ENCODE peak calls at places on chromosomes 4 and X, in seven cellular contexts. One of them, this sample, is unnamed.

GRCh38 chrX:125444659-125445058 is 125.0 kb downstream of the TEX13C start:
- DNase-seq in psoas muscle: no peak
- DNase-seq in IMR-90: no peak
- DNase-seq in right lobe of liver: no peak
- DNase-seq in GM23338: no peak
- DNase-seq in fibroblast of pulmonary artery: no peak
- DNase-seq in Panc1: no peak
- DNase-seq in this sample: no peak

GRCh38 chr4:123853651-123854050 is 457.1 kb downstream of the SPRY1 start:
- DNase-seq in psoas muscle: no peak
- DNase-seq in IMR-90: no peak
- DNase-seq in right lobe of liver: no peak
- DNase-seq in GM23338: no peak
- DNase-seq in fibroblast of pulmonary artery: no peak
- DNase-seq in Panc1: no peak
- DNase-seq in this sample: no peak

GRCh38 chrX:114798902-114799301 is 215.0 kb downstream of the HTR2C start:
- DNase-seq in psoas muscle: no peak
- DNase-seq in IMR-90: no peak
- DNase-seq in right lobe of liver: no peak
- DNase-seq in GM23338: no peak
- DNase-seq in fibroblast of pulmonary artery: no peak
- DNase-seq in Panc1: no peak
- DNase-seq in this sample: no peak

GRCh38 chr4:71026086-71026485 is 32.6 kb downstream of the DCK start:
- DNase-seq in psoas muscle: no peak
- DNase-seq in IMR-90: peak
- DNase-seq in right lobe of liver: no peak
- DNase-seq in GM23338: no peak
- DNase-seq in fibroblast of pulmonary artery: peak
- DNase-seq in Panc1: no peak
- DNase-seq in this sample: no peak

GRCh38 chr4:158051401-158052235 is 121.2 kb downstream of the GASK1B start:
- DNase-seq in psoas muscle: peak
- DNase-seq in IMR-90: peak
- DNase-seq in right lobe of liver: no peak
- DNase-seq in GM23338: no peak
- DNase-seq in fibroblast of pulmonary artery: peak
- DNase-seq in Panc1: no peak
- DNase-seq in this sample: no peak

GRCh38 chrX:104112326-104112951 is at the start of gene ZCCHC18:
- DNase-seq in psoas muscle: peak
- DNase-seq in IMR-90: peak
- DNase-seq in right lobe of liver: peak
- DNase-seq in GM23338: peak
- DNase-seq in fibroblast of pulmonary artery: peak
- DNase-seq in Panc1: no peak
- DNase-seq in this sample: no peak

GRCh38 chr4:128661529-128661928 is 148.0 kb upstream of the JADE1 start:
- DNase-seq in psoas muscle: no peak
- DNase-seq in IMR-90: no peak
- DNase-seq in right lobe of liver: no peak
- DNase-seq in GM23338: peak
- DNase-seq in fibroblast of pulmonary artery: no peak
- DNase-seq in Panc1: no peak
- DNase-seq in this sample: no peak

GRCh38 chrX:69088171-69088938 is 76.9 kb downstream of the PJA1 start:
- DNase-seq in psoas muscle: no peak
- DNase-seq in IMR-90: peak
- DNase-seq in right lobe of liver: no peak
- DNase-seq in GM23338: no peak
- DNase-seq in fibroblast of pulmonary artery: no peak
- DNase-seq in Panc1: no peak
- DNase-seq in this sample: no peak

GRCh38 chrX:104670051-104670450 is 104.1 kb downstream of the IL1RAPL2 start:
- DNase-seq in psoas muscle: no peak
- DNase-seq in IMR-90: no peak
- DNase-seq in right lobe of liver: peak
- DNase-seq in GM23338: no peak
- DNase-seq in fibroblast of pulmonary artery: no peak
- DNase-seq in Panc1: no peak
- DNase-seq in this sample: no peak

GRCh38 chr4:76354517-76355473 is 48.3 kb downstream of the STBD1 start:
- DNase-seq in psoas muscle: no peak
- DNase-seq in IMR-90: no peak
- DNase-seq in right lobe of liver: no peak
- DNase-seq in GM23338: no peak
- DNase-seq in fibroblast of pulmonary artery: peak
- DNase-seq in Panc1: no peak
- DNase-seq in this sample: peak
- H3K4me3 ChIP-seq in psoas muscle: no peak
- H3K4me3 ChIP-seq in IMR-90: no peak
- H3K4me3 ChIP-seq in right lobe of liver: no peak
- H3K4me3 ChIP-seq in GM23338: no peak
- H3K4me3 ChIP-seq in fibroblast of pulmonary artery: no peak
- H3K4me3 ChIP-seq in Panc1: no peak
- H3K4me3 ChIP-seq in this sample: no peak

GRCh38 chrX:48831909-48832291 is 3.5 kb downstream of the PCSK1N start:
- DNase-seq in psoas muscle: no peak
- DNase-seq in IMR-90: no peak
- DNase-seq in right lobe of liver: no peak
- DNase-seq in GM23338: peak
- DNase-seq in fibroblast of pulmonary artery: no peak
- DNase-seq in Panc1: no peak
- DNase-seq in this sample: no peak

GRCh38 chrX:48835524-48836329 is at the start of gene PCSK1N:
- DNase-seq in psoas muscle: no peak
- DNase-seq in IMR-90: no peak
- DNase-seq in right lobe of liver: no peak
- DNase-seq in GM23338: peak
- DNase-seq in fibroblast of pulmonary artery: no peak
- DNase-seq in Panc1: no peak
- DNase-seq in this sample: no peak

GRCh38 chrX:48831136-48831908 is 4.1 kb downstream of the PCSK1N start:
- DNase-seq in psoas muscle: no peak
- DNase-seq in IMR-90: no peak
- DNase-seq in right lobe of liver: no peak
- DNase-seq in GM23338: peak
- DNase-seq in fibroblast of pulmonary artery: no peak
- DNase-seq in Panc1: no peak
- DNase-seq in this sample: no peak

GRCh38 chrX:48834383-48834709 is 1.1 kb downstream of the PCSK1N start:
- DNase-seq in psoas muscle: no peak
- DNase-seq in IMR-90: no peak
- DNase-seq in right lobe of liver: no peak
- DNase-seq in GM23338: no peak
- DNase-seq in fibroblast of pulmonary artery: no peak
- DNase-seq in Panc1: no peak
- DNase-seq in this sample: no peak

DNA sequence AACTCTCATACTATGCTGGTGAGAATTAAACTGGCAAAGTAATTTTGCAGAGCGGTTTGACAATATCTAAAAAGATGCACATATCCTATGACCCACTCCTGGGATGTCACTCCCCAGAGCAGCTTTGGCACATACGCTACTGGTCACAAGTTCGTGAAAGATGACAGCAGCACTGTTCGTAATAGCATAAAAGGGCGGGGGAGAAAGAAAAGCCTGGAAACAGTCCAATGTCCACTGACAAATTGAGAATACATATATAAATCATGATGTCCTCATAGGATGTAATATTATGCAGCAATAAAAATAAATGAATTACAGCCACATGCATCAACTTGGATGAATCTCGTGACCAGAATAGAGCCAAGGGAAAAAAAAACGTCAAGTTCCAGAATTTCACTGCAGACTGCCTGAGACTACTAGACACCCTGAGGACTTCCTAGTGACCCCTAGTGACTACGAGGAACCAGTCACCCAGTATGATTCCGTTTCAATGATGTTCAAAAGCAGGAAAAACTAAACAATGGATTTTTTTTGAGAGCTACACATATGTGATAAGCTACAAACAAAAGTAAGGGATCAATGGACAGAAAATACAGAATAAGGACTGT is 1.8 kb downstream of the PCSK1N start:
- DNase-seq in psoas muscle: no peak
- DNase-seq in IMR-90: no peak
- DNase-seq in right lobe of liver: no peak
- DNase-seq in GM23338: no peak
- DNase-seq in fibroblast of pulmonary artery: no peak
- DNase-seq in Panc1: no peak
- DNase-seq in this sample: no peak
- H3K4me3 ChIP-seq in psoas muscle: no peak
- H3K4me3 ChIP-seq in IMR-90: no peak
- H3K4me3 ChIP-seq in right lobe of liver: no peak
- H3K4me3 ChIP-seq in GM23338: no peak
- H3K4me3 ChIP-seq in fibroblast of pulmonary artery: no peak
- H3K4me3 ChIP-seq in Panc1: no peak
- H3K4me3 ChIP-seq in this sample: no peak

GRCh38 chr4:111013846-111014245 is 391.0 kb upstream of the PITX2 start:
- DNase-seq in psoas muscle: no peak
- DNase-seq in IMR-90: no peak
- DNase-seq in right lobe of liver: no peak
- DNase-seq in GM23338: no peak
- DNase-seq in fibroblast of pulmonary artery: no peak
- DNase-seq in Panc1: no peak
- DNase-seq in this sample: no peak
- H3K4me3 ChIP-seq in psoas muscle: no peak
- H3K4me3 ChIP-seq in IMR-90: no peak
- H3K4me3 ChIP-seq in right lobe of liver: no peak
- H3K4me3 ChIP-seq in GM23338: no peak
- H3K4me3 ChIP-seq in fibroblast of pulmonary artery: no peak
- H3K4me3 ChIP-seq in Panc1: no peak
- H3K4me3 ChIP-seq in this sample: no peak

GRCh38 chr4:709348-709747 is 3.7 kb downstream of the PCGF3 start:
- DNase-seq in psoas muscle: no peak
- DNase-seq in IMR-90: no peak
- DNase-seq in right lobe of liver: no peak
- DNase-seq in GM23338: no peak
- DNase-seq in fibroblast of pulmonary artery: no peak
- DNase-seq in Panc1: no peak
- DNase-seq in this sample: no peak

GRCh38 chr4:710116-710515 is 4.5 kb downstream of the PCGF3 start:
- DNase-seq in psoas muscle: no peak
- DNase-seq in IMR-90: no peak
- DNase-seq in right lobe of liver: no peak
- DNase-seq in GM23338: no peak
- DNase-seq in fibroblast of pulmonary artery: no peak
- DNase-seq in Panc1: no peak
- DNase-seq in this sample: no peak

GRCh38 chr4:708631-708933 is 3.0 kb downstream of the PCGF3 start:
- DNase-seq in psoas muscle: no peak
- DNase-seq in IMR-90: no peak
- DNase-seq in right lobe of liver: peak
- DNase-seq in GM23338: no peak
- DNase-seq in fibroblast of pulmonary artery: no peak
- DNase-seq in Panc1: no peak
- DNase-seq in this sample: no peak

GRCh38 chr4:706834-707598 is 1.4 kb downstream of the PCGF3 start:
- DNase-seq in psoas muscle: no peak
- DNase-seq in IMR-90: no peak
- DNase-seq in right lobe of liver: no peak
- DNase-seq in GM23338: no peak
- DNase-seq in fibroblast of pulmonary artery: no peak
- DNase-seq in Panc1: no peak
- DNase-seq in this sample: no peak

GRCh38 chr4:707929-708630 is 2.4 kb downstream of the PCGF3 start:
- DNase-seq in psoas muscle: no peak
- DNase-seq in IMR-90: no peak
- DNase-seq in right lobe of liver: no peak
- DNase-seq in GM23338: no peak
- DNase-seq in fibroblast of pulmonary artery: no peak
- DNase-seq in Panc1: no peak
- DNase-seq in this sample: no peak
- H3K4me3 ChIP-seq in psoas muscle: peak
- H3K4me3 ChIP-seq in IMR-90: no peak
- H3K4me3 ChIP-seq in right lobe of liver: no peak
- H3K4me3 ChIP-seq in GM23338: no peak
- H3K4me3 ChIP-seq in fibroblast of pulmonary artery: no peak
- H3K4me3 ChIP-seq in Panc1: no peak
- H3K4me3 ChIP-seq in this sample: no peak

GRCh38 chr4:76435689-76436176 is 704 bp downstream of the SHROOM3 start:
- DNase-seq in psoas muscle: no peak
- DNase-seq in IMR-90: no peak
- DNase-seq in right lobe of liver: no peak
- DNase-seq in GM23338: peak
- DNase-seq in fibroblast of pulmonary artery: no peak
- DNase-seq in Panc1: no peak
- DNase-seq in this sample: no peak
- H3K4me3 ChIP-seq in psoas muscle: peak
- H3K4me3 ChIP-seq in IMR-90: no peak
- H3K4me3 ChIP-seq in right lobe of liver: no peak
- H3K4me3 ChIP-seq in GM23338: peak
- H3K4me3 ChIP-seq in fibroblast of pulmonary artery: peak
- H3K4me3 ChIP-seq in Panc1: no peak
- H3K4me3 ChIP-seq in this sample: no peak

GRCh38 chr4:5211274-5211852 is 160.1 kb downstream of the STK32B start:
- DNase-seq in psoas muscle: no peak
- DNase-seq in IMR-90: no peak
- DNase-seq in right lobe of liver: no peak
- DNase-seq in GM23338: no peak
- DNase-seq in fibroblast of pulmonary artery: no peak
- DNase-seq in Panc1: peak
- DNase-seq in this sample: no peak

GRCh38 chr4:5218376-5219069 is 167.2 kb downstream of the STK32B start:
- DNase-seq in psoas muscle: no peak
- DNase-seq in IMR-90: no peak
- DNase-seq in right lobe of liver: no peak
- DNase-seq in GM23338: peak
- DNase-seq in fibroblast of pulmonary artery: no peak
- DNase-seq in Panc1: no peak
- DNase-seq in this sample: no peak

GRCh38 chr4:5212255-5213032 is 161.2 kb downstream of the STK32B start:
- DNase-seq in psoas muscle: no peak
- DNase-seq in IMR-90: no peak
- DNase-seq in right lobe of liver: no peak
- DNase-seq in GM23338: no peak
- DNase-seq in fibroblast of pulmonary artery: no peak
- DNase-seq in Panc1: no peak
- DNase-seq in this sample: peak

GRCh38 chr4:5217411-5217810 is 166.1 kb downstream of the STK32B start:
- DNase-seq in psoas muscle: no peak
- DNase-seq in IMR-90: no peak
- DNase-seq in right lobe of liver: no peak
- DNase-seq in GM23338: no peak
- DNase-seq in fibroblast of pulmonary artery: no peak
- DNase-seq in Panc1: no peak
- DNase-seq in this sample: no peak

DNA sequence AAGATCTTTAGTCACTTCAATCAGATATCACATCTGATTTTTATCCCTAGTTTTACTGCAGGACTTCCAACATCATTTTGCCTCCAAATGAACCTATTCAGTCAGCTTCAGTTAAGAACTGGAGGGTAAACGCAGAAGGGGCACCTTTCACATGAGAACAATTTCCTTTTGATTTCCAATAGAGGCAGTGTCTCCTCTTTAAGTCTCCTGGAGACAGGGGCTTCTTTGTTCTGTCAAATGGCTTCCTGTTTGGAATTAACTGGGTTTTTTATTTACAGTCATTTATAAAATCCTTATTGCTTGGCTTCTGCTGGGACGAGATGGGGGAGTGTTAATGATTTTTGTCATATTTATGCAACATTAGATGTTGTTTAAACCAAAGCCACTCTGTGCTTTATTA is 164.0 kb downstream of the STK32B start:
- DNase-seq in psoas muscle: no peak
- DNase-seq in IMR-90: no peak
- DNase-seq in right lobe of liver: no peak
- DNase-seq in GM23338: no peak
- DNase-seq in fibroblast of pulmonary artery: no peak
- DNase-seq in Panc1: no peak
- DNase-seq in this sample: no peak
- H3K4me3 ChIP-seq in psoas muscle: no peak
- H3K4me3 ChIP-seq in IMR-90: no peak
- H3K4me3 ChIP-seq in right lobe of liver: no peak
- H3K4me3 ChIP-seq in GM23338: no peak
- H3K4me3 ChIP-seq in fibroblast of pulmonary artery: no peak
- H3K4me3 ChIP-seq in Panc1: no peak
- H3K4me3 ChIP-seq in this sample: no peak